ENCODE peak calls at places on chromosomes 2 and 18, in nine cellular contexts. One of them, this sample, is unnamed.

GRCh38 chr2:121018136-121019057 is 266.6 kb downstream of the TFCP2L1 start:
- DNase-seq in breast epithelium: no peak
- DNase-seq in coronary artery: no peak
- DNase-seq in fibroblast of villous mesenchyme: peak; percentile 45
- DNase-seq in HCT116: no peak
- DNase-seq in GM23338: peak; percentile 87
- DNase-seq in CD8-positive, alpha-beta T cell: no peak
- DNase-seq in A549: no peak
- DNase-seq in GM12865: no peak
- DNase-seq in this sample: no peak

GRCh38 chr2:127175821-127176354 is 44.2 kb downstream of the CYP27C1 start:
- DNase-seq in GM12865: no peak
- DNase-seq in GM23338: no peak
- DNase-seq in HCT116: no peak
- DNase-seq in coronary artery: peak; percentile 74
- DNase-seq in CD8-positive, alpha-beta T cell: no peak
- DNase-seq in A549: no peak
- DNase-seq in fibroblast of villous mesenchyme: peak; percentile 98
- DNase-seq in breast epithelium: no peak
- DNase-seq in this sample: peak; percentile 76

GRCh38 chr2:74850816-74851566 is 17.1 kb downstream of the HK2 start:
- DNase-seq in HCT116: no peak
- DNase-seq in A549: no peak
- DNase-seq in CD8-positive, alpha-beta T cell: no peak
- DNase-seq in GM12865: no peak
- DNase-seq in breast epithelium: no peak
- DNase-seq in fibroblast of villous mesenchyme: peak; percentile 86
- DNase-seq in GM23338: no peak
- DNase-seq in coronary artery: no peak
- DNase-seq in this sample: peak; percentile 58

GRCh38 chr18:55522011-55522410 is 66.0 kb downstream of the TCF4 start:
- DNase-seq in breast epithelium: no peak
- DNase-seq in CD8-positive, alpha-beta T cell: no peak
- DNase-seq in coronary artery: no peak
- DNase-seq in A549: peak; percentile 14
- DNase-seq in HCT116: no peak
- DNase-seq in fibroblast of villous mesenchyme: peak; percentile 30
- DNase-seq in GM23338: peak; percentile 91
- DNase-seq in GM12865: peak; percentile 62
- DNase-seq in this sample: no peak

GRCh38 chr2:3605013-3605961 is 10.4 kb downstream of the COLEC11 start:
- DNase-seq in coronary artery: peak; percentile 40
- DNase-seq in GM12865: peak; percentile 77
- DNase-seq in breast epithelium: no peak
- DNase-seq in CD8-positive, alpha-beta T cell: no peak
- DNase-seq in HCT116: peak; percentile 82
- DNase-seq in GM23338: peak; percentile 24
- DNase-seq in fibroblast of villous mesenchyme: peak; percentile 63
- DNase-seq in A549: peak; percentile 99
- DNase-seq in this sample: peak; percentile 29

GRCh38 chr2:165924950-165925349 is 28.6 kb downstream of the TTC21B start:
- DNase-seq in fibroblast of villous mesenchyme: no peak
- DNase-seq in GM23338: no peak
- DNase-seq in CD8-positive, alpha-beta T cell: no peak
- DNase-seq in GM12865: no peak
- DNase-seq in coronary artery: no peak
- DNase-seq in HCT116: no peak
- DNase-seq in A549: no peak
- DNase-seq in breast epithelium: no peak
- DNase-seq in this sample: no peak

GRCh38 chr2:238061310-238062202 is 755 bp downstream of the SCLY start:
- DNase-seq in CD8-positive, alpha-beta T cell: no peak
- DNase-seq in GM12865: peak; percentile 55
- DNase-seq in breast epithelium: no peak
- DNase-seq in coronary artery: no peak
- DNase-seq in A549: peak; percentile 49
- DNase-seq in HCT116: no peak
- DNase-seq in GM23338: peak; percentile 82
- DNase-seq in fibroblast of villous mesenchyme: peak; percentile 37
- DNase-seq in this sample: peak; percentile 25

GRCh38 chr2:30771200-30771599 is 36.0 kb downstream of the CAPN13 start:
- DNase-seq in HCT116: no peak
- DNase-seq in A549: no peak
- DNase-seq in coronary artery: no peak
- DNase-seq in breast epithelium: no peak
- DNase-seq in GM12865: no peak
- DNase-seq in CD8-positive, alpha-beta T cell: no peak
- DNase-seq in GM23338: no peak
- DNase-seq in fibroblast of villous mesenchyme: no peak
- DNase-seq in this sample: no peak

GRCh38 chr2:182404102-182404501 is 22.7 kb downstream of the PDE1A start:
- DNase-seq in HCT116: no peak
- DNase-seq in CD8-positive, alpha-beta T cell: no peak
- DNase-seq in A549: peak; percentile 6
- DNase-seq in GM23338: no peak
- DNase-seq in coronary artery: no peak
- DNase-seq in GM12865: no peak
- DNase-seq in fibroblast of villous mesenchyme: peak; percentile 7
- DNase-seq in breast epithelium: no peak
- DNase-seq in this sample: no peak

GRCh38 chr2:160140471-160140870 is 59.6 kb downstream of the ITGB6 start:
- DNase-seq in A549: no peak
- DNase-seq in GM23338: no peak
- DNase-seq in GM12865: no peak
- DNase-seq in CD8-positive, alpha-beta T cell: no peak
- DNase-seq in fibroblast of villous mesenchyme: no peak
- DNase-seq in HCT116: no peak
- DNase-seq in coronary artery: no peak
- DNase-seq in breast epithelium: no peak
- DNase-seq in this sample: peak; percentile 28

GRCh38 chr18:7038330-7038846 is 79.2 kb downstream of the LAMA1 start:
- DNase-seq in GM12865: no peak
- DNase-seq in HCT116: no peak
- DNase-seq in breast epithelium: peak; percentile 73
- DNase-seq in GM23338: peak; percentile 92
- DNase-seq in fibroblast of villous mesenchyme: peak; percentile 98
- DNase-seq in A549: peak; percentile 24
- DNase-seq in CD8-positive, alpha-beta T cell: no peak
- DNase-seq in coronary artery: peak; percentile 87
- DNase-seq in this sample: peak; percentile 98

DNA sequence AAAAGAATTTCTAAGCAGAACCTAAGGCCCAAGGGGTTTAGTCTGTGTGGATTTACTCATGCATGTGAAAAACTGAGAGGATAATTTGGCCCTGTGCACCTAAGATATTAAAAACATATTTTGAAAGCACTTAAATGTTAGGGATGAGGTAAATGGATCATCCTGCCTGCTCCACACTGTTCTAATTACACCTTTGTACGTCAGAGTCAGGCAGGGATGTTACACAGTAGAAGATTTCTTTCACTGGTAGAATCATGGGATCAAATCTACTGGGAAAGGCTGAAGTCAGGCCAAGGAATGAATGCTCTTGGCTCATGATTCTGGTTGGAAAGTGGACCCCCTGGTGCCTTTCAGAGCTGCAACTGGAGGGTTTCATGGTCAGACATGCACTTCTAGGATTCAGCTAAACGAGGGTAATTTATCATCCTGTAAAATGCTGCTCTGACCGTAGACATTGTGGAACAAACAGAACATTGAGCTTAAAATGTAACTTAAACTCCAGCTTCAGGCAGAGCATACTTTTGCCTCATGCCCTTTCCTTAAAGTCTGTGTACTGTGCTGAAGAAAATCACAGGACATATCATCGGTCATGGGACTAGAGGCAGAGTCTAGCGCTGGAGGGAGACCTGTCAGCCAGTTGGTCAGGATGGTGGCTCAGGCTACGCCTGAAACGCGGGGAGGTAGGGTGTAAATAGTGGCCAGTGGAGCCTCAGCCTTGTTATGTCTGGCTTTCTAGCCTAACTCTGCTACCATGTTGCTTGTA is 4.8 kb downstream of the KCNE4 start:
- DNase-seq in breast epithelium: no peak
- DNase-seq in fibroblast of villous mesenchyme: peak; percentile 72
- DNase-seq in GM12865: no peak
- DNase-seq in CD8-positive, alpha-beta T cell: no peak
- DNase-seq in coronary artery: no peak
- DNase-seq in GM23338: no peak
- DNase-seq in HCT116: no peak
- DNase-seq in A549: no peak
- DNase-seq in this sample: peak; percentile 67
- H3K4me3 ChIP-seq in breast epithelium: no peak overlapping the region
- H3K4me3 ChIP-seq in fibroblast of villous mesenchyme: no peak overlapping the region
- H3K4me3 ChIP-seq in GM12865: no peak overlapping the region
- H3K4me3 ChIP-seq in CD8-positive, alpha-beta T cell: no peak overlapping the region
- H3K4me3 ChIP-seq in coronary artery: peak overlapping the region; percentile 70
- H3K4me3 ChIP-seq in GM23338: no peak overlapping the region
- H3K4me3 ChIP-seq in HCT116: no peak overlapping the region
- H3K4me3 ChIP-seq in A549: no peak overlapping the region
- H3K4me3 ChIP-seq in this sample: no peak overlapping the region

GRCh38 chr18:38612904-38613303 is 1047.3 kb upstream of the CELF4 start:
- DNase-seq in HCT116: no peak
- DNase-seq in A549: no peak
- DNase-seq in GM23338: no peak
- DNase-seq in GM12865: no peak
- DNase-seq in CD8-positive, alpha-beta T cell: no peak
- DNase-seq in fibroblast of villous mesenchyme: no peak
- DNase-seq in coronary artery: no peak
- DNase-seq in breast epithelium: no peak
- DNase-seq in this sample: no peak

GRCh38 chr18:38606841-38607240 is 1041.2 kb upstream of the CELF4 start:
- DNase-seq in A549: no peak
- DNase-seq in GM23338: no peak
- DNase-seq in fibroblast of villous mesenchyme: no peak
- DNase-seq in CD8-positive, alpha-beta T cell: no peak
- DNase-seq in breast epithelium: no peak
- DNase-seq in GM12865: peak; percentile 60
- DNase-seq in HCT116: no peak
- DNase-seq in coronary artery: no peak
- DNase-seq in this sample: no peak

GRCh38 chr18:38611036-38611964 is 1045.7 kb upstream of the CELF4 start:
- DNase-seq in A549: no peak
- DNase-seq in HCT116: no peak
- DNase-seq in GM23338: no peak
- DNase-seq in breast epithelium: no peak
- DNase-seq in fibroblast of villous mesenchyme: no peak
- DNase-seq in GM12865: peak; percentile 92
- DNase-seq in CD8-positive, alpha-beta T cell: no peak
- DNase-seq in coronary artery: no peak
- DNase-seq in this sample: no peak
- TF ChIP-seq CTCF in A549: no peak
- TF ChIP-seq CTCF in HCT116: no peak
- TF ChIP-seq CTCF in GM23338: no peak
- TF ChIP-seq CTCF in breast epithelium: no peak
- TF ChIP-seq CTCF in fibroblast of villous mesenchyme: no peak
- TF ChIP-seq CTCF in GM12865: no peak
- TF ChIP-seq CTCF in CD8-positive, alpha-beta T cell: no peak
- TF ChIP-seq CTCF in coronary artery: no peak
- TF ChIP-seq CTCF in this sample: no peak

GRCh38 chr18:3625717-3626091 is 175.7 kb downstream of the TGIF1 start:
- DNase-seq in breast epithelium: no peak
- DNase-seq in GM12865: no peak
- DNase-seq in GM23338: no peak
- DNase-seq in HCT116: no peak
- DNase-seq in fibroblast of villous mesenchyme: no peak
- DNase-seq in A549: no peak
- DNase-seq in coronary artery: no peak
- DNase-seq in CD8-positive, alpha-beta T cell: no peak
- DNase-seq in this sample: peak; percentile 27

GRCh38 chr18:3623769-3624545 is 174.0 kb downstream of the TGIF1 start:
- DNase-seq in A549: peak; percentile 99
- DNase-seq in breast epithelium: peak; percentile 75
- DNase-seq in HCT116: peak; percentile 96
- DNase-seq in GM12865: no peak
- DNase-seq in coronary artery: peak; percentile 94
- DNase-seq in CD8-positive, alpha-beta T cell: no peak
- DNase-seq in GM23338: peak; percentile 83
- DNase-seq in fibroblast of villous mesenchyme: peak; percentile 98
- DNase-seq in this sample: peak; percentile 99

GRCh38 chr18:3626927-3627240 is 176.9 kb downstream of the TGIF1 start:
- DNase-seq in GM23338: no peak
- DNase-seq in breast epithelium: no peak
- DNase-seq in fibroblast of villous mesenchyme: no peak
- DNase-seq in HCT116: no peak
- DNase-seq in GM12865: no peak
- DNase-seq in A549: no peak
- DNase-seq in CD8-positive, alpha-beta T cell: no peak
- DNase-seq in coronary artery: no peak
- DNase-seq in this sample: no peak

GRCh38 chr18:3624546-3624817 is 174.5 kb downstream of the TGIF1 start:
- DNase-seq in A549: no peak
- DNase-seq in CD8-positive, alpha-beta T cell: no peak
- DNase-seq in GM12865: no peak
- DNase-seq in GM23338: no peak
- DNase-seq in HCT116: no peak
- DNase-seq in breast epithelium: no peak
- DNase-seq in coronary artery: no peak
- DNase-seq in fibroblast of villous mesenchyme: no peak
- DNase-seq in this sample: no peak

GRCh38 chr18:3624818-3625716 is 175.1 kb downstream of the TGIF1 start:
- DNase-seq in A549: peak; percentile 96
- DNase-seq in breast epithelium: no peak
- DNase-seq in fibroblast of villous mesenchyme: peak; percentile 94
- DNase-seq in GM23338: peak; percentile 33
- DNase-seq in coronary artery: no peak
- DNase-seq in HCT116: peak; percentile 86
- DNase-seq in CD8-positive, alpha-beta T cell: no peak
- DNase-seq in GM12865: peak; percentile 11
- DNase-seq in this sample: peak; percentile 97
- H3K4me3 ChIP-seq in A549: peak overlapping the region; percentile 32
- H3K4me3 ChIP-seq in breast epithelium: no peak overlapping the region
- H3K4me3 ChIP-seq in fibroblast of villous mesenchyme: peak overlapping the region; percentile 22
- H3K4me3 ChIP-seq in GM23338: no peak overlapping the region
- H3K4me3 ChIP-seq in coronary artery: no peak overlapping the region
- H3K4me3 ChIP-seq in HCT116: peak overlapping the region; percentile 31
- H3K4me3 ChIP-seq in CD8-positive, alpha-beta T cell: no peak overlapping the region
- H3K4me3 ChIP-seq in GM12865: no peak overlapping the region
- H3K4me3 ChIP-seq in this sample: peak overlapping the region; percentile 39

DNA sequence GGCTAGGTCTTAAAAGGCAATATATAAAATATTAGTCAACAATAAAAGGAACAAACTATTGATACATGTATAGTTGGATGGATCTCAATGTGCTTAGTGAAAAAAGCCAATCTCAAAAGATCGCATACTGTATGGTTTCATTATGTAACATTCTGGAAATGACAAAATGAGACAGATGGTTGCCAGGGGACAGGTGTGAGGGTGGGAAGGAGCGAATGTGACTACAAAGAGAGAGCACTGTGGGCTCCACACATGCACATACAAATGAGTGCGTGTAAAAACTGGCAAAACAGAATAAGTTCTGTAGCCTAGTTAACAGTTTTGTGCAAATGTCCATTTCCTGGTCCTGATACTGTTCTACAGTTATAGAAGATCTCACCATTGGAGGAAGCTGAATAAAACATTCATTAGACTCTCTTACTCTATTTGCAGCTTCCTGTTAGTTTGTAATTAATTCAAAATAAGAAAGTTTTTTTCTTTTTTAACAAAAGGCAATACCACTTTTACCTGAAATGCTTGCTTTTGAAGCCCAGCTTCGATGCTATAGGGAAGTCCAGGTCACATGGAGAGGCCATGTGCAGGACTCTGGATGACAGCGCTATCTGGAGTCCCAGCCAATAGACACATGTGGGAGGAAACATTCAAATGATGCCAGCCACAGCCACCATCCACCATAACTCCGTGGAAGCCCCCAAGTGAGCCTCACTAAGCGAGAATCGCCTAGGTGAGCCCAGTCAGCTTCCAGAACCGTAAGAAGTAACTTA is 21.0 kb upstream of the C2orf80 start:
- DNase-seq in GM12865: no peak
- DNase-seq in fibroblast of villous mesenchyme: no peak
- DNase-seq in coronary artery: no peak
- DNase-seq in breast epithelium: no peak
- DNase-seq in GM23338: no peak
- DNase-seq in A549: no peak
- DNase-seq in CD8-positive, alpha-beta T cell: no peak
- DNase-seq in HCT116: no peak
- DNase-seq in this sample: no peak
- TF ChIP-seq CTCF in GM12865: no peak
- TF ChIP-seq CTCF in fibroblast of villous mesenchyme: no peak
- TF ChIP-seq CTCF in coronary artery: no peak
- TF ChIP-seq CTCF in breast epithelium: no peak
- TF ChIP-seq CTCF in GM23338: no peak
- TF ChIP-seq CTCF in A549: no peak
- TF ChIP-seq CTCF in CD8-positive, alpha-beta T cell: no peak
- TF ChIP-seq CTCF in HCT116: no peak
- TF ChIP-seq CTCF in this sample: no peak

This sample was measured in AG10803.